ENCODE peak calls at places on chromosomes 6 and 20, in eight cellular contexts. I, B, E, H, G, S, O and R are unnamed samples. For H3K9me3, the result is how much of the 10 kb centered on the place peaks cover.

GRCh38 chr20:62122659-62123449 is 579 bp downstream of the LSM14B start:
- DNase-seq in H (no peak), S (no peak), I (no peak), G (no peak), E (peak), B (no peak), O (no peak), R (peak)

GRCh38 chr20:61954276-61955021 is 111.2 kb downstream of the TAF4 start:
- DNase-seq in G (no peak), S (no peak), E (no peak), O (no peak), H (no peak), B (peak), I (peak), R (no peak)

GRCh38 chr6:29524444-29524843 is 35.1 kb downstream of the UBD start:
- DNase-seq in H (no peak), I (no peak), E (no peak), O (no peak), G (no peak), S (no peak), B (no peak), R (no peak)

GRCh38 chr20:13546497-13547131 is 92.1 kb downstream of the TASP1 start:
- DNase-seq in B (peak), I (peak), H (peak), O (peak), E (peak), S (peak), G (peak), R (peak)

GRCh38 chr6:137051790-137052472 is 7.2 kb upstream of the IL20RA start:
- DNase-seq in I (no peak), H (no peak), E (no peak), G (peak), S (no peak), O (no peak), B (no peak), R (no peak)

GRCh38 chr6:159443521-159443920 is 249.5 kb downstream of the SOD2 start:
- DNase-seq in G (no peak), E (no peak), H (no peak), O (no peak), S (no peak), B (no peak), I (no peak), R (no peak)

GRCh38 chr6:157980288-157981131 is 1.2 kb upstream of the SYNJ2 start:
- DNase-seq in I (no peak), G (no peak), S (no peak), B (no peak), O (no peak), H (no peak), E (no peak), R (no peak)

GRCh38 chr6:112085666-112086065 is 1.6 kb downstream of the TUBE1 start:
- DNase-seq in H (peak), I (no peak), O (no peak), B (no peak), S (no peak), E (no peak), G (no peak), R (no peak)

GRCh38 chr6:27295301-27296079 is 16.6 kb downstream of the POM121L2 start:
- DNase-seq in E (no peak), I (no peak), G (peak), B (no peak), S (no peak), H (no peak), O (no peak), R (no peak)

DNA sequence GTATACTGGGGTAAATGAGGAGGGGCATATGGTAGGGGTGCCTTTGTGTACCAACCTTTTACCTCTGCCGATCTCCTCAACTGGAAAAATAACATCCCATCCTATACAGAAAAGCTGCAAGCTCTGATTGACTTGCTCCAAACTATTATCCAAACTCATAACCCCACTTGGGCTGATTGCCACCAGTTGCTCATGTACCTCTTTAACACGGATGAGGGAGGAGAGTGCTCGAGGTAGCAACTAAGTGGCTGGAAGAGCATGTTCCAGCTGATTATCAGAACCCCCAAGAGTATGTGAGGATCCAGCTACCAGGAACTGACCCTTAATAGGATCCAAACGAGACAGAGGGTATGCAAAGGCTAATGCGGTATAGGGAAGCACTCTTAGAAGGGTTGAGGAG is 299.6 kb downstream of the RNGTT start:
- DNase-seq in B (no peak), I (no peak), E (no peak), S (no peak), O (no peak), G (no peak), H (no peak), R (no peak)
- H3K9me3 ChIP-seq in B (under half), I (under half), E (under half), S (under half), O (under half), G (under half), H (under half), R (under half)

DNA sequence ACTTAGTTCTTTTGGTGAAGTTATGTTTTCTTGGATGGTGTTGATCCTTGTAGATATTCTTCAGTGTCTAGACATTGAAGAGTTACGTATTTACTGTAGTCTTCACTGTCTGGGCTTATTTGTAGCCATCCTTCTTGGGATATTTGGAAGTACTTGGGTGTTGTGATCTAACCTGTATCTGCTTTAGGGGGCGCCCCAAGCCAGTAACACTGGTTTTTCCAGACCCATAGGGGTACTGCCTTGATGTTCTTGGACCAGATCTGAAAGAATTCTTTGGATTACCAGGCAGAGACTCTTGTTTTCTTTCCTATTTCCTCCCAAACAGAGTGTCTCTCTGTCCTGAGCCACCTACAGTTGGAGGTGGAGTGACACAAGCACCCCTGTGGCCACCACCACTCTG is 309.1 kb upstream of the IMPG1 start:
- DNase-seq in I (no peak), B (no peak), E (no peak), H (no peak), S (no peak), O (no peak), G (no peak), R (no peak)
- H3K9me3 ChIP-seq in I (under half), B (under half), E (under half), H (half or more), S (under half), O (under half), G (under half), R (under half)

DNA sequence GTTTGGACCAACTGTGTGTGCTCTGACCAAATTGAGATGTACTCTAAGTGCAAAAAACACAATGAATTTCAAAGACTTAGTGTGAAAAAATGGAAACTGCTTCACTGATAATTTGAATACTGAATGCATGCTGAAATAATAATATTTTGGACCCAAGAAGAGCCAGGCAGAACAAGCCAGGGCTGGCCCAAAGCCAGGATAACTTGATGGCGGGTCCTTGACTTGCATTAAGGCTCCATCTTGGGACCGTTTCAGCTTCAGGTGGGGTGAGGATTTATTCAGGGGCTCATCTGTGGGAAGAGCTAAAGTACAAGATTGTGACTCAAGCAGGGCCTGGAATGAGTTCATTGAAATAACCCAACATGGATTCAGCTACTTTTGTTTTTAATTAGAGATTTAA is 921.9 kb downstream of the QKI start:
- DNase-seq in E (no peak), S (no peak), G (no peak), O (no peak), I (no peak), H (no peak), B (no peak), R (no peak)
- H3K9me3 ChIP-seq in E (under half), S (under half), G (under half), O (under half), I (under half), H (under half), B (under half), R (under half)

GRCh38 chr6:19086480-19086879 is 699.3 kb downstream of the RNF144B start:
- DNase-seq in E (no peak), G (no peak), H (no peak), S (no peak), O (no peak), I (no peak), B (no peak), R (no peak)
- H3K9me3 ChIP-seq in E (under half), G (under half), H (under half), S (under half), O (under half), I (under half), B (under half), R (under half)

DNA sequence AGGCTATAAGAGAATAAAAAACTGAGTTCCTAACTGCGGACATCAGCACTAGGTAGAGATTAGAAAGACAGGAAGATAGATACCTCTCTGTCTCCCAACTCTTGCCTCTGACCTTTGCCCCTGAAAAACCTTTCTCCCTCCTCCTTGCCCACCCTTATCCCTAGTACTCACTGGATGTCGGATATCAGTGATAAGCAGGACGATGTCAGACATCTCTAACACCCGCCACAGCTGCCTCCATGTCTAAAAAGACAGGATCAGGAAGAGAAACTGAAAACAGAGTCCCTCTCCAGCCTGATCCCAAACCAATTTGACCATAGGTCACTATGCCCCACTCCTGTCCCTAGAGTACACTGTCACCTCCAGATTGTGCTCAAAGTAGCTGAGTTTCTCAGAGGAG is 1.9 kb downstream of the GNL1 start:
- DNase-seq in H (no peak), S (no peak), I (no peak), G (no peak), E (no peak), O (no peak), B (no peak), R (no peak)
- H3K9me3 ChIP-seq in H (under half), S (under half), I (under half), G (under half), E (under half), O (under half), B (under half), R (under half)

GRCh38 chr20:55439057-55439456 is 566.3 kb downstream of the CBLN4 start:
- DNase-seq in E (no peak), O (no peak), I (no peak), B (no peak), S (no peak), H (no peak), G (no peak), R (no peak)

DNA sequence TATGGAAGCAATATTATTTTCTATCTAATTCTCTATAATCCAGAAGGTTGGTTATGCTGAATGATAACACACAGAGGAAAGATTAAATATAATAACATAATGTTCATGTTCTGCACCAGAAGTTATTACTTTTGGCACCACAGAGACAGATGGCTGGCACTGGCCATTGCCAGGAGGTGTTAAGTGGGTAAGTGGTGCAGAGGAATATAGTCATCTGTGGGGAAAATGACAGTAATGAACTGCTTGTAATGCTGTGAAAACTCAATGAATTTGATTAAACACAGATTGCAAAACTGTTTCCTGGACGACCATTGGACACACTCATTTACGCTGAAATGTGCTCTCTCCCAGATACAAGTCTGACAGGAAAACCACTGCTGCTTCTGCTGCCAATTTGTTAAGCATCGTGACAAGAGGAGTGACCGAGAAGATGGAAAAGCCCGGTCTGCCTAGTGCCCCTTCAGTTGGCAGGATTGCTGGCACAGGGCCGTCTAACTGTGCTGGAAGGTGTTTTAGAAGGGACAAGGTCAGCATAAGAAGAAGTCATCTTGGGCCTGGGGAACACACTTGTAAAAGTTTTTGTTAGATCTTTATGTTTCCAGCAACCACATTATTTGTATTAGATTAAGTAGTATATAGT is 567.4 kb downstream of the CBLN4 start:
- DNase-seq in S (no peak), B (no peak), O (no peak), G (no peak), H (no peak), E (no peak), I (no peak), R (no peak)
- H3K9me3 ChIP-seq in S (under half), B (under half), O (under half), G (under half), H (under half), E (under half), I (under half), R (under half)

DNA sequence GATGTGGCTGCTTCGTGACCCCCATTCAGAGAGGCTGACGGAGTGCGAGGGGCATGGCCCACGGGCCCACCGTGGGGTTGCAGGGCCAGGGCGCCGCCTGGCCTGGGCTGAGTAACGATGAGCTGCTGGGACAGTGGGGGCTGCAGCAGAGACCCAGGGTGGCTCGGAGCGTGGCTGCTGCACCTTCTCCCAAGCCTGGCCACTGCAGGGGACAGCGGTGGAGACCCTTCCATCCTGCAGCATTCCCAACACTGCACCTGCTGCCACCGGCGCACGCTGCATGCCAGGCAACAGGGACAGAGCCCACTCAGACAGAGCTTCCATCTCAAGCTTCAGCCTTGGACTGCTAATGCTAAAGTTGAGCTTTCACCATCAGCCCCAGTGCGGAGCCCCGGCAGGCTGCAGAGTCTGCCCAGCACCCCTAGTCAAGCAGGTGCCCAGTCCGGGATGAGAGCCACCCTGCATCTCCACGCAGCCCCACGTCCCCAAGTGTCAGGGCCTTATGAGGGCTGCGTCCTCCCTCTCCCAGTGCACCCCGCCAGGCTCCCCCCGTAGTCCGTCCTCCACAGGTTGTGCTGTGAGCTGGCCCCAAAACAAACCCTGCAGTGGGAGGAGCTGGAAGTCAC is 89.4 kb upstream of the AFDN start:
- DNase-seq in H (no peak), O (no peak), I (no peak), G (no peak), E (peak), B (no peak), S (no peak), R (no peak)
- H3K9me3 ChIP-seq in H (under half), O (under half), I (under half), G (half or more), E (under half), B (under half), S (under half), R (under half)

DNA sequence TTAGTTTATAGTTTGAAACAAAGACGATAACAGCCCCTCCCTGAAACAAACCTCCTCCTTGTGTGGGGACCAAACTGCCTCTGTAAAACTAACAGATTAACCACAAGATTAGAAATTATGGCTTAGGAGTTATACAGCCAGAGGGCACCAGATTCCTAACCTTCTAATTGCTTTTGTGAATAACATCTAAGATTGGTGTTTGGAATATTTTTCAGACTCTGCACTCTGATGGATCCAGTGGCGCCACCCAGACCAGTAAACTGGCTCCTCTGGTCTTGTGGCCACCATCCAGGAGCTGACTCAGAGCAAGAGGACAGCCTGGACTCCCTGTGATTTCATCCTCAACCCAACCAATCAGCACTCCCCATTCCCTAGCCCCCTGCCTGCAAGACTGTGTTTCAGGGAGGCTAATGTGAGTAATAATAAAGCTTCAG is 58.3 kb upstream of the SLC22A16 start:
- DNase-seq in O (no peak), G (peak), I (no peak), B (no peak), E (no peak), H (no peak), S (no peak), R (no peak)
- H3K9me3 ChIP-seq in O (under half), G (under half), I (under half), B (under half), E (under half), H (under half), S (under half), R (under half)

GRCh38 chr20:56299362-56299761 is 50.8 kb downstream of the MC3R start:
- DNase-seq in H (no peak), I (no peak), B (no peak), E (no peak), G (no peak), S (no peak), O (no peak), R (no peak)
- H3K9me3 ChIP-seq in H (under half), I (under half), B (under half), E (under half), G (under half), S (under half), O (under half), R (under half)